ENCODE peak calls at places on chromosomes 12 and 14, in six cellular contexts. M, Y, H, L, A and I are unnamed samples. For H3K4me1, the result is how much of the 10 kb centered on the place peaks cover.

GRCh38 chr14:91354221-91354916 is 63.3 kb downstream of the CCDC88C start:
- DNase-seq in M (no peak), Y (no peak), H (no peak), L (no peak), A (no peak), I (no peak)

GRCh38 chr14:61655777-61656176 is 39.5 kb upstream of the HIF1A start:
- DNase-seq in M (no peak), Y (no peak), H (no peak), L (no peak), A (no peak), I (no peak)

GRCh38 chr12:20262131-20262530 is 106.2 kb upstream of the PDE3A start:
- DNase-seq in M (no peak), Y (no peak), H (no peak), L (no peak), A (no peak), I (no peak)

GRCh38 chr12:82363990-82364389 is 5.7 kb downstream of the METTL25 start:
- DNase-seq in M (no peak), Y (no peak), H (no peak), L (no peak), A (no peak), I (no peak)

GRCh38 chr12:63264629-63265028 is 113.6 kb upstream of the AVPR1A start:
- DNase-seq in M (no peak), Y (no peak), H (no peak), L (no peak), A (no peak), I (no peak)

GRCh38 chr12:857611-858010 is 91.9 kb downstream of the RAD52 start:
- DNase-seq in M (peak), Y (no peak), H (peak), L (no peak), A (no peak), I (no peak)

GRCh38 chr14:63770187-63770807 is 42.4 kb upstream of the SGPP1 start:
- DNase-seq in M (peak), Y (no peak), H (peak), L (peak), A (peak), I (no peak)

GRCh38 chr14:103846569-103847438 is 571 bp downstream of the PPP1R13B start:
- DNase-seq in M (no peak), Y (no peak), H (no peak), L (peak), A (peak), I (peak)

GRCh38 chr12:120103371-120103770 is 13.2 kb downstream of the RAB35 start:
- DNase-seq in M (no peak), Y (no peak), H (no peak), L (no peak), A (no peak), I (no peak)

GRCh38 chr12:98421336-98421735 is 94.1 kb upstream of the TMPO start:
- DNase-seq in M (no peak), Y (no peak), H (no peak), L (no peak), A (no peak), I (no peak)

GRCh38 chr12:58814036-58814435 is 106.3 kb downstream of the LRIG3 start:
- DNase-seq in M (no peak), Y (no peak), H (no peak), L (no peak), A (no peak), I (no peak)

GRCh38 chr14:76782115-76782884 is 21.0 kb downstream of the VASH1 start:
- DNase-seq in M (no peak), Y (no peak), H (no peak), L (no peak), A (peak), I (peak)

GRCh38 chr14:55699131-55700057 is 119.4 kb downstream of the KTN1 start:
- DNase-seq in M (no peak), Y (no peak), H (peak), L (no peak), A (no peak), I (no peak)

GRCh38 chr14:90513151-90514014 is 116.6 kb downstream of the CALM1 start:
- DNase-seq in M (no peak), Y (no peak), H (peak), L (peak), A (no peak), I (peak)

GRCh38 chr14:77000340-77001235 is 27.9 kb downstream of the IRF2BPL start:
- DNase-seq in M (no peak), Y (no peak), H (no peak), L (peak), A (peak), I (peak)

GRCh38 chr14:30630248-30630647 is 8.1 kb downstream of the SCFD1 start:
- DNase-seq in M (no peak), Y (no peak), H (no peak), L (no peak), A (no peak), I (no peak)

GRCh38 chr12:105267711-105268110 is 31.7 kb upstream of the APPL2 start:
- DNase-seq in M (no peak), Y (no peak), H (no peak), L (no peak), A (no peak), I (no peak)

GRCh38 chr14:89866458-89866857 is 88.1 kb downstream of the EFCAB11 start:
- DNase-seq in M (no peak), Y (no peak), H (no peak), L (no peak), A (no peak), I (no peak)

GRCh38 chr12:21330682-21331253 is 3.9 kb downstream of the SLCO1A2 start:
- DNase-seq in M (no peak), Y (no peak), H (peak), L (no peak), A (no peak), I (no peak)

GRCh38 chr14:85535316-85535715 is 5.4 kb downstream of the FLRT2 start:
- DNase-seq in M (no peak), Y (no peak), H (no peak), L (no peak), A (no peak), I (no peak)

DNA sequence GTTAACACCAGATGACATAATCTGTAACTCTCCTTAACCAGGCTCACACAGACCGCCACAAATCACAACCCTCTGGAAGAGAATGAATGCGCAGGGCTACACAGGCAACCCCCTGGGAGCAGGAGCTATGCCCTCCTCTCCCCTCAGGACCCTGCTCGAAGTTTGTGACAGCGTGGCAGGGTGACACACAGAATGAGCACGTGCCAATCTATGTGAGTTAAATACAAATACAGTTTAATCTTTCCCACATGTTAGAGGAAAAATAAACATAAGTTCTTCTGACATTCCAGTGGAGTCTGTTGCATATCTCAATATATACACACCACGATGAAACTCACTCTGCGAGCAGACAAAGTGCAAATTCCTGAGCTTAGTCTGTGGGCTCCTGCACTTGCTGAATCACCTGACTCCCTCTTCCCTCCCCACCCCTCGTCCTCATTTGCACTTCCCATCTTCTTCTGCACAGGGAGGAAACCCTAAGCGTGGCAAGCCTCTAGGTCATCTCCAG is 37.6 kb downstream of the BCAT1 start:
- DNase-seq in M (no peak), Y (no peak), H (peak), L (no peak), A (no peak), I (no peak)
- TF ChIP-seq EP300 in M (no peak), Y (no peak), H (no peak), L (no peak), A (no peak), I (no peak)

DNA sequence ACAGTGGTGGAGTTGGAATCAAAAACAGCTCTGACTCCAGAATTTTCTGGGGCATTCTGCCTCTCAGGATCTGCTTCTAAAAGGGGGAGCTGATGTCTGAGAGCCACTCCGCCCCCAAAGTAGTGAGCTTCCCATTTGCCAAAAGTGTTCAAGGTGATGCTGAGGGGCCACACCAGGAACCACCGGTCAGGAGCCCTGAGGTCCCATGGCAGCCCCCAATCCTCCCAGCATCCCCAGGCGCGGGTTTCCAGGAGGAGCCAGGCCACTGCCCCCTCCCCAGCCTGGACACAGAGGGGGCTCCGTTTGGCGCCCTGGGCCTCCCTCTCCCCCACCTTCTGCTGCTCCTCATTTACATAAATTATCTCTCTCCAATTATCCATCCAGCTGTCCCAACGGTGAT is 20.0 kb upstream of the VSX2 start:
- DNase-seq in M (no peak), Y (no peak), H (no peak), L (no peak), A (no peak), I (no peak)
- H3K4me1 ChIP-seq in M (under half), Y (under half), H (under half), L (under half), A (under half), I (under half)

DNA sequence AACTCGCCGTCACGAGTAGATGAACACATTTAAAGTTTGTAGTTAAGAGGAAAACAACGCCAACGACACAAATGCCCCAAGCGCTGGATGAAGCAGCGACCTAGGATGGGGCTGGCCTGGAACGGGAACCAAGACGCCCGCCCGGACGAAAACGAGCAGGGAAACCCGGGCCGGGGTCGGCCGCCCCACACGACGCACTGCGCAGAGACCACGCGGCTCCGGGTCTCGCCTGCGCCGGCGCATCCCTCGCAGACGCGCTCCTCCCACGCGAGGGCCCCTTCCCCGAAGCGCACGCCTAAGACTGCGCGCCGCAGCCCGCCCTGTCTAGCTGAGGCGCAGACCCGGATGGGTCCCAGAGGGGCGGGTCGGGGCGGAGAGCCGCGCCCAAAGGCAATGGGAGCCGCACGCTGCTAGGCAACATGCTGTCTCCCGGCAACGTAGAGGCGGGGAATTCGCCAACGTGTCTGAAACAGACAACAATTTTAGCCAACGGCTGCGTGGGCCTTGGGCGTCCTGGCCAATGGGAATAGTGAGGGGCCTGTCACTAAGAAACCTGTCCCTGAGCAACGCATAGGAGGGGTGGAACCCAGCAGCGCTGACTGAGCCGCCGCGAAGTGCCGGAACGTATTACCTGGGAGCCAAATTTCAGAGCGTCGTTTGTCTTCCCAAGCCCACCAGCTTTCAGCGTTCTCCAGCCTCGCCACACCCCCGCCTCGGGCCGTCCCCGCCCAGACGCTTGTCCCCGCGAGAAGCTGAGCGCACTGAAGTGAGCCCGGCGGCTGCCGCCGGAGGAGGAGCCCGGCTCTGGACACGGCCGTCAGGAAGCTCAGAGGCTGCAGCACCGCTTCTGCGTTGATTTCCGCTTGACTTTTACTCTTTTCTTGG is 21.0 kb upstream of the CHFR start:
- DNase-seq in M (peak), Y (peak), H (no peak), L (peak), A (peak), I (peak)
- TF ChIP-seq EP300 in M (peak), Y (no peak), H (no peak), L (no peak), A (peak), I (no peak)

GRCh38 chr14:70891741-70892140 is 15.5 kb upstream of the PCNX1 start:
- DNase-seq in M (no peak), Y (no peak), H (no peak), L (no peak), A (no peak), I (no peak)
- H3K4me1 ChIP-seq in M (under half), Y (under half), H (under half), L (under half), A (under half), I (under half)

GRCh38 chr14:67245104-67245503 is 3.9 kb downstream of the PALS1 start:
- DNase-seq in M (no peak), Y (no peak), H (no peak), L (no peak), A (no peak), I (no peak)

GRCh38 chr14:67240978-67241415 is 238 bp upstream of the PALS1 start:
- DNase-seq in M (peak), Y (peak), H (peak), L (peak), A (peak), I (peak)

GRCh38 chr14:67239582-67239981 is 1.7 kb upstream of the PALS1 start:
- DNase-seq in M (no peak), Y (no peak), H (no peak), L (no peak), A (no peak), I (no peak)

GRCh38 chr14:67240168-67240932 is 885 bp upstream of the PALS1 start:
- DNase-seq in M (peak), Y (no peak), H (peak), L (peak), A (peak), I (peak)

DNA sequence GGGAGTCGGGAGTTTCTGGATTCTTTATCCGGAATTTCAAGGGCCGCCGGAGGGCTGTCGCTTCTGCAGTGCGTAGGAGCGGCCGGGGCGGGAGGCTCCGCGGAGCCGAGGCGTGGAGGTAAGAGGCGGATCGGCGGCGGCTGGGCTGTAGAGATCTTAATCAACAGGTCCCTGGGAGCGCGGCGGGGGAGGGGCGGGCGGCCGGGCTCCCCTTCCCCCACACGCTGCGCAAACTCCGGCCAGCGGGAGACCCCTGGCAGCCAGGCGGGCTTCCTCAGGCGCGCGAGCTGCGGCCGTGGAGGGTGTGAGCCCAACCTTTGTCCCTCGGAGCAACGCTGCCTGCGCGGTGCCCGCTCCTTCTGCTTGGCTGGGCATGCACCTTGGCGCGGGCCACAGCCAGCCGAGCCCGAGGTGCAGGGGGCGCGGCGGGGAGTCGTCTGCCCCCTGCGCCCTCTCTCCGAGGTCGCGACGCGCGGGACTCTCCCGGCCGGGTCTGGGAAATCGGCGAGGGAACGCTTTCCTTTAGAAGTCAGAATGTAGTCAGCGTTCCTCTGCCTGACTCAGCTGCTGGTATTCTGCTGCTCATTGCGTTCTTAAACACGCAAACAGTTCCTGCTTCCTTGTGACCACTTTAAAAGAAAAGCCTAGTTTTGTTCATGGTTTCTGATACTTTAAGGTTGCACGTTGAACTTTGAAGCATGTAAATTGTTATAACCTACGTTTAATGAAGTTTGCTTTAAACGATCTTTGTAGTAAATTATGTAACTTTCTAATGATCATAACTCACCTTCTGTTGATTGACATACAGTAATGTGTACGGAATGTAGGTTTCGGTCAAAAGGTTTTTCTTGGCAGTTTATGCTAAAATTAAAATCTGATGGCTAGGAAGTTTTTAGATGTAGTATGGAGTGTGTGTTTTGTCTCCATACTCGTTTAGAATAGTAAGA is at the start of gene PALS1:
- DNase-seq in M (peak), Y (peak), H (peak), L (no peak), A (peak), I (peak)
- TF ChIP-seq EP300 in M (peak), Y (no peak), H (no peak), L (no peak), A (no peak), I (no peak)

GRCh38 chr14:104889374-104889755 is 24.3 kb downstream of the CEP170B start:
- DNase-seq in M (no peak), Y (no peak), H (no peak), L (no peak), A (peak), I (peak)

GRCh38 chr14:104893435-104894207 is 28.6 kb downstream of the CEP170B start:
- DNase-seq in M (no peak), Y (no peak), H (no peak), L (peak), A (peak), I (peak)

GRCh38 chr14:104892517-104893434 is 27.7 kb downstream of the CEP170B start:
- DNase-seq in M (no peak), Y (no peak), H (no peak), L (peak), A (no peak), I (peak)

GRCh38 chr14:104891121-104891551 is 26.1 kb downstream of the CEP170B start:
- DNase-seq in M (no peak), Y (no peak), H (no peak), L (no peak), A (no peak), I (no peak)

DNA sequence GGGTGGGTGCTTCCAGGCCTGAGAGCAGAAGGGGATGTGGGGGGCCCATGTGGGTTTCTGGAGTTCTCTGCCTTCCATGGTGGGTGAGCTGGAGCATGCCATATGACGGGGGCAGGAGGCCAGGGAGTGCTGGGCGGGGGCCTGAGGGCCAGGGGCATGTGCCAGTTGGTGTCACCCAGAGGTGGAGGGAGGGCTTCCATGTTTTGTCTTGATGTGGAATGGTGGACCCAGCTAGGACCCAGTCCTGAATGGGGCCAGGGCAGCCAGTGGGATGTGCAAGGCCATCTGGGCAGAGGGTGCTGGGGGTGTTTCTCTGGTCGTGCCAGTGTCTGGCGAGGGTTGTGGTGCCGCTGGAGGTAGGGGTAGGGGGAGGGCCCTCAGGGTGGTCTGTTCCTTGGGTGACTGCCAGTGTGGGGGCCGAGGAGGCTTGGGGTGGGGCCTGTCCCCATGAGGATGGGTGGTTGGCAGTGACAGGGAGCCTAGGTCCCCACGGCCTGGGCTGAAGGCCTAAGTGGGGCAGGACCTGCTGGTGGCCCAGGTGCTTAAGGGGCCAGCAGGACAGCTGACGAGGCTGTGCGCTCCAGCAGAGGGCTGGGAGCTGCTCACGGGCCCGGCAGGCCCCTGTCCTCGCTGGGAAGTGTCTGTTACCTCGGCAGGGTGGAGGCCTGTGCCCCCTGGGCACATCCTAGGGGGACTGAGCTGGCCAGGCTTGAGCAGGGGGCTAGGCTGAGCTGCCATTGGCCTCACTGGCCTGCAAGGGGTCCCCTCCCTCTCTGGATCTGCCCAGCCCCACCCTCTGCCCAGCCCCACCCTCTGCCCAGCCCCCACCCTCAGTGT is 26.8 kb downstream of the CEP170B start:
- DNase-seq in M (no peak), Y (no peak), H (no peak), L (no peak), A (peak), I (peak)
- H3K4me1 ChIP-seq in M (under half), Y (half or more), H (under half), L (under half), A (under half), I (under half)

GRCh38 chr14:92846162-92846897 is 52.2 kb downstream of the GOLGA5 start:
- DNase-seq in M (no peak), Y (peak), H (peak), L (no peak), A (no peak), I (no peak)
- TF ChIP-seq EP300 in M (no peak), Y (peak), H (no peak), L (no peak), A (no peak), I (no peak)